ENCODE peak calls at places on chromosomes 7 and 10, in eight cellular contexts. O is posterior vena cava, B is left kidney, A is T-helper 9 cell, D is occipital lobe, Y is foreskin fibroblast, Z is GDM1, V is HFFc6. P is an unnamed sample.
A peak's percentile ranks its signal among the peaks of the same experiment; 100 is the strongest.

GRCh38 chr7:11517853-11518252 is 314.1 kb downstream of the THSD7A start:
- DNase-seq in O (no peak), B (no peak), A (no peak), D (no peak), Y (no peak), Z (no peak), V (no peak), P (no peak)

GRCh38 chr7:39754326-39755120 is 131.2 kb downstream of the RALA start:
- DNase-seq in O (peak; percentile 80), B (peak; percentile 88), A (no peak), D (no peak), Y (peak; percentile 63), Z (no peak), V (peak; percentile 75), P (no peak)

GRCh38 chr7:100191775-100192174 is 14.1 kb downstream of the STAG3 start:
- DNase-seq in O (no peak), B (no peak), A (no peak), D (no peak), Y (peak; percentile 15), Z (no peak), V (peak; percentile 20), P (no peak)

GRCh38 chr10:76209135-76209534 is 777.7 kb downstream of the LRMDA start:
- DNase-seq in O (no peak), B (no peak), A (no peak), D (no peak), Y (peak; percentile 44), Z (no peak), V (peak; percentile 82), P (no peak)

GRCh38 chr7:27210441-27211083 is 10.7 kb upstream of the HOXA13 start:
- DNase-seq in O (peak; percentile 84), B (peak; percentile 75), A (no peak), D (no peak), Y (peak; percentile 70), Z (no peak), V (no peak), P (peak; percentile 72)

GRCh38 chr10:6759961-6760360 is 179.9 kb upstream of the PRKCQ start:
- DNase-seq in O (no peak), B (no peak), A (no peak), D (no peak), Y (no peak), Z (no peak), V (no peak), P (no peak)

GRCh38 chr10:112361951-112362770 is 11.8 kb upstream of the ACSL5 start:
- DNase-seq in O (peak; percentile 88), B (peak; percentile 86), A (no peak), D (no peak), Y (peak; percentile 43), Z (no peak), V (peak; percentile 28), P (peak; percentile 57)

GRCh38 chr10:93559490-93559889 is 7.0 kb upstream of the FFAR4 start:
- DNase-seq in O (no peak), B (no peak), A (no peak), D (no peak), Y (no peak), Z (no peak), V (no peak), P (no peak)

GRCh38 chr10:105259201-105259600 is 618.1 kb downstream of the SORCS3 start:
- DNase-seq in O (no peak), B (no peak), A (no peak), D (no peak), Y (no peak), Z (no peak), V (no peak), P (no peak)

GRCh38 chr10:13001041-13001886 is at the start of gene CCDC3:
- DNase-seq in O (peak; percentile 82), B (peak; percentile 76), A (no peak), D (no peak), Y (peak; percentile 6), Z (no peak), V (no peak), P (no peak)

GRCh38 chr7:80028717-80029116 is 105.9 kb upstream of the GNAI1 start:
- DNase-seq in O (no peak), B (no peak), A (no peak), D (no peak), Y (no peak), Z (no peak), V (no peak), P (no peak)

GRCh38 chr10:91077549-91078017 is 142.9 kb upstream of the PCGF5 start:
- DNase-seq in O (peak; percentile 87), B (peak; percentile 23), A (no peak), D (no peak), Y (peak; percentile 14), Z (no peak), V (no peak), P (peak; percentile 93)

GRCh38 chr7:2738110-2738509 is 50.1 kb downstream of the AMZ1 start:
- DNase-seq in O (peak; percentile 81), B (no peak), A (no peak), D (no peak), Y (no peak), Z (peak; percentile 67), V (no peak), P (peak; percentile 41)

GRCh38 chr10:4775808-4776207 is 50.2 kb upstream of the AKR1E2 start:
- DNase-seq in O (no peak), B (no peak), A (no peak), D (no peak), Y (peak; percentile 74), Z (no peak), V (peak; percentile 87), P (no peak)

GRCh38 chr10:75770634-75771081 is 339.2 kb downstream of the LRMDA start:
- DNase-seq in O (no peak), B (no peak), A (no peak), D (no peak), Y (peak; percentile 56), Z (no peak), V (no peak), P (no peak)

GRCh38 chr10:71229726-71230655 is 17.6 kb downstream of the UNC5B start:
- DNase-seq in O (peak; percentile 54), B (no peak), A (no peak), D (no peak), Y (no peak), Z (no peak), V (no peak), P (no peak)

GRCh38 chr10:317219-317868 is 182.1 kb downstream of the ZMYND11 start:
- DNase-seq in O (no peak), B (peak; percentile 80), A (no peak), D (no peak), Y (peak; percentile 85), Z (no peak), V (no peak), P (no peak)

GRCh38 chr7:127876393-127876792 is 154.8 kb downstream of the LRRC4 start:
- DNase-seq in O (no peak), B (no peak), A (no peak), D (no peak), Y (peak; percentile 59), Z (no peak), V (peak; percentile 69), P (no peak)

GRCh38 chr7:29297194-29297890 is 102.8 kb downstream of the CHN2 start:
- DNase-seq in O (no peak), B (peak; percentile 47), A (no peak), D (no peak), Y (no peak), Z (no peak), V (no peak), P (peak; percentile 56)

GRCh38 chr10:71070741-71071140 is 141.6 kb upstream of the UNC5B start:
- DNase-seq in O (no peak), B (no peak), A (no peak), D (no peak), Y (no peak), Z (no peak), V (no peak), P (no peak)

GRCh38 chr10:45403151-45403550 is 29.1 kb downstream of the ALOX5 start:
- DNase-seq in O (no peak), B (no peak), A (no peak), D (no peak), Y (no peak), Z (no peak), V (no peak), P (no peak)

P was measured in left lobe of liver.